ENCODE peak calls at places on chromosomes 11 and 22, in six cellular contexts. One of them, this sample, is unnamed.

GRCh38 chr22:30212996-30213441 is 33.5 kb downstream of the LIF start:
- DNase-seq in IMR-90: no peak
- DNase-seq in ascending aorta: no peak
- DNase-seq in AG10803: peak
- DNase-seq in endodermal cell: no peak
- DNase-seq in AG09309: no peak
- DNase-seq in this sample: peak

GRCh38 chr11:12140186-12140938 is 30.0 kb downstream of the MICAL2 start:
- DNase-seq in IMR-90: peak
- DNase-seq in ascending aorta: no peak
- DNase-seq in AG10803: no peak
- DNase-seq in endodermal cell: no peak
- DNase-seq in AG09309: no peak
- DNase-seq in this sample: no peak

GRCh38 chr11:61004841-61005240 is 33.4 kb downstream of the CD6 start:
- DNase-seq in IMR-90: no peak
- DNase-seq in ascending aorta: no peak
- DNase-seq in AG10803: no peak
- DNase-seq in endodermal cell: no peak
- DNase-seq in AG09309: no peak
- DNase-seq in this sample: peak

GRCh38 chr11:128412847-128413791 is 174.2 kb downstream of the ETS1 start:
- DNase-seq in IMR-90: peak
- DNase-seq in ascending aorta: no peak
- DNase-seq in AG10803: no peak
- DNase-seq in endodermal cell: no peak
- DNase-seq in AG09309: no peak
- DNase-seq in this sample: no peak

GRCh38 chr11:123564225-123564624 is 90.2 kb downstream of the SCN3B start:
- DNase-seq in IMR-90: no peak
- DNase-seq in ascending aorta: no peak
- DNase-seq in AG10803: no peak
- DNase-seq in endodermal cell: no peak
- DNase-seq in AG09309: no peak
- DNase-seq in this sample: no peak

GRCh38 chr11:36030707-36031365 is 87.0 kb downstream of the LDLRAD3 start:
- DNase-seq in IMR-90: peak
- DNase-seq in ascending aorta: no peak
- DNase-seq in AG10803: peak
- DNase-seq in endodermal cell: no peak
- DNase-seq in AG09309: peak
- DNase-seq in this sample: peak

GRCh38 chr11:125494987-125495725 is 909 bp downstream of the FEZ1 start:
- DNase-seq in IMR-90: peak
- DNase-seq in ascending aorta: peak
- DNase-seq in AG10803: peak
- DNase-seq in endodermal cell: peak
- DNase-seq in AG09309: no peak
- DNase-seq in this sample: peak

GRCh38 chr22:49905465-49905864 is 12.8 kb downstream of the ALG12 start:
- DNase-seq in IMR-90: no peak
- DNase-seq in ascending aorta: no peak
- DNase-seq in AG10803: no peak
- DNase-seq in endodermal cell: peak
- DNase-seq in AG09309: no peak
- DNase-seq in this sample: no peak

GRCh38 chr22:37135023-37135422 is 14.7 kb downstream of the IL2RB start:
- DNase-seq in IMR-90: no peak
- DNase-seq in ascending aorta: no peak
- DNase-seq in AG10803: no peak
- DNase-seq in endodermal cell: no peak
- DNase-seq in AG09309: no peak
- DNase-seq in this sample: no peak

GRCh38 chr11:46710821-46711269 is 8.2 kb upstream of the F2 start:
- DNase-seq in IMR-90: peak
- DNase-seq in ascending aorta: peak
- DNase-seq in AG10803: peak
- DNase-seq in endodermal cell: no peak
- DNase-seq in AG09309: peak
- DNase-seq in this sample: peak

GRCh38 chr11:65503923-65504670 is 5.3 kb downstream of the MALAT1 start:
- DNase-seq in IMR-90: peak
- DNase-seq in ascending aorta: no peak
- DNase-seq in AG10803: peak
- DNase-seq in endodermal cell: peak
- DNase-seq in AG09309: no peak
- DNase-seq in this sample: peak

GRCh38 chr11:1446623-1447022 is 40.0 kb downstream of the MOB2 start:
- DNase-seq in IMR-90: no peak
- DNase-seq in ascending aorta: no peak
- DNase-seq in AG10803: no peak
- DNase-seq in endodermal cell: no peak
- DNase-seq in AG09309: no peak
- DNase-seq in this sample: no peak

GRCh38 chr11:117818036-117818858 is 6.3 kb downstream of the FXYD2 start:
- DNase-seq in IMR-90: peak
- DNase-seq in ascending aorta: no peak
- DNase-seq in AG10803: no peak
- DNase-seq in endodermal cell: no peak
- DNase-seq in AG09309: no peak
- DNase-seq in this sample: peak

GRCh38 chr11:76919467-76919866 is 58.7 kb downstream of the ACER3 start:
- DNase-seq in IMR-90: no peak
- DNase-seq in ascending aorta: no peak
- DNase-seq in AG10803: no peak
- DNase-seq in endodermal cell: no peak
- DNase-seq in AG09309: no peak
- DNase-seq in this sample: no peak
- TF ChIP-seq CTCF in IMR-90: no peak
- TF ChIP-seq CTCF in ascending aorta: no peak
- TF ChIP-seq CTCF in AG10803: no peak
- TF ChIP-seq CTCF in endodermal cell: no peak
- TF ChIP-seq CTCF in AG09309: no peak
- TF ChIP-seq CTCF in this sample: no peak

DNA sequence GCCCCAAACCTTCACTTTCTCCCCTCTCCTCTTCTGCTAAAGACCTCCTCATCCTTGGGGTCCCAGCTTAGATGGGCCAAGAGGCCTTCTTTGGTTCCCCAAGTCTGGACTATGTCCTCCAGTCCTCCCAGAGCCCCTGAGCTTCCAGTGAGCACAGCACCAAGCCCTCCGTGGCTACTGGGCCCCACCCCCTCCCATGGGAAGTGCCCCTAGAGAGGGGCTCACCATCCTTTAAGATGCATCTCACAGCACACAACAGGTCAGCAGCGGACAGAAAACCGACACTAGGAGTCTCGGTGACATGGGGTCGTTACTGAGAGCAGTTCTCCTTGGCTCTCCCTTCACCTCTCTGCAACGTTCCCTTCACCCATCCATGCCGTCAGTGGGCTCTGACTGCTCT is 2.7 kb downstream of the LRRC32 start:
- DNase-seq in IMR-90: no peak
- DNase-seq in ascending aorta: no peak
- DNase-seq in AG10803: no peak
- DNase-seq in endodermal cell: peak
- DNase-seq in AG09309: no peak
- DNase-seq in this sample: no peak
- H3K4me3 ChIP-seq in IMR-90: no peak
- H3K4me3 ChIP-seq in ascending aorta: peak
- H3K4me3 ChIP-seq in AG10803: no peak
- H3K4me3 ChIP-seq in endodermal cell: no peak
- H3K4me3 ChIP-seq in AG09309: no peak
- H3K4me3 ChIP-seq in this sample: peak

GRCh38 chr22:17009640-17010291 is 1.7 kb upstream of the GAB4 start:
- DNase-seq in IMR-90: no peak
- DNase-seq in ascending aorta: no peak
- DNase-seq in AG10803: no peak
- DNase-seq in endodermal cell: peak
- DNase-seq in AG09309: no peak
- DNase-seq in this sample: no peak
- TF ChIP-seq CTCF in IMR-90: no peak
- TF ChIP-seq CTCF in ascending aorta: no peak
- TF ChIP-seq CTCF in AG10803: no peak
- TF ChIP-seq CTCF in endodermal cell: peak
- TF ChIP-seq CTCF in AG09309: no peak
- TF ChIP-seq CTCF in this sample: no peak

GRCh38 chr11:29564501-29564900 is 452.3 kb downstream of the KCNA4 start:
- DNase-seq in IMR-90: no peak
- DNase-seq in ascending aorta: no peak
- DNase-seq in AG10803: no peak
- DNase-seq in endodermal cell: no peak
- DNase-seq in AG09309: no peak
- DNase-seq in this sample: no peak
- H3K4me3 ChIP-seq in IMR-90: no peak
- H3K4me3 ChIP-seq in ascending aorta: no peak
- H3K4me3 ChIP-seq in AG10803: no peak
- H3K4me3 ChIP-seq in endodermal cell: no peak
- H3K4me3 ChIP-seq in AG09309: no peak
- H3K4me3 ChIP-seq in this sample: no peak

GRCh38 chr11:133619973-133620372 is 87.7 kb upstream of the OPCML start:
- DNase-seq in IMR-90: no peak
- DNase-seq in ascending aorta: no peak
- DNase-seq in AG10803: no peak
- DNase-seq in endodermal cell: no peak
- DNase-seq in AG09309: no peak
- DNase-seq in this sample: no peak
- TF ChIP-seq CTCF in IMR-90: no peak
- TF ChIP-seq CTCF in ascending aorta: no peak
- TF ChIP-seq CTCF in AG10803: no peak
- TF ChIP-seq CTCF in endodermal cell: peak
- TF ChIP-seq CTCF in AG09309: no peak
- TF ChIP-seq CTCF in this sample: no peak

DNA sequence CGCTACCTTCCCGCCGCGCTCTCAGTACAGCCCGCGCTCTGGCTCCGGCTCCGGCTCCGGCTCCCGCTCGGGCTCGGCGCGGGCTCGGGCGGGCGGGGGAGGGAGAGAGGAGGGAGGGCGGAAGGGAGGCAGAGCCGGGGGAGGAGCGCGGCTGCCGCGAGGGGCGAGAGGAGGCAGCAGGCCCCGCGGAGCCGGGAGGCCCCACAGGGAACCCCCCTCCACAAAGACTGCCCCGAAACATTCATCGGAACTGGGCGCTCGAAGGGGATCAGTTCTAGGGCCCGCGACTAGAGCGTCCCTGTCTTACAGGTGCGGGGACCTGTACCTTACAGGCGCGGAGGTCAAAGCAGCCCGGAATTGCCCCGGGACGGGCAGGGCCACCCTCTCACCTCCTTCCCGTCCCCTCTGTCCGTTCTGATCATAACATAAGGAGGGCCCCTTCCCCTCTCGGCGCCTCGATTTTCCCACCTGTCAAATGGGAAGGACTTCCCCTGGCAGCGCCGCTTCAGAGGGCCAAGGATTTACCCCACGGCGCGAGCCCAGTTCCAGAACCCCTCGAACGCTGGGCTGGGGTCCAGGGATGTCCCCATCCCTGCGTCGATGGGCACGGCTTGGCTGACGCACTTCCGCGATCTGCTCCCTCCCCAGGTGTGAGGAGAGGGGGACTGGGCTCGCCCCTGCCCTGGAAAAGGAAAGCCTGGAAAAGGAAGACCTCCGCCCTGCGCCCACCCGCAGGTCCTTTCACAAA is at the start of gene SHISA8:
- DNase-seq in IMR-90: peak
- DNase-seq in ascending aorta: no peak
- DNase-seq in AG10803: peak
- DNase-seq in endodermal cell: peak
- DNase-seq in AG09309: no peak
- DNase-seq in this sample: peak
- H3K4me3 ChIP-seq in IMR-90: no peak
- H3K4me3 ChIP-seq in ascending aorta: peak
- H3K4me3 ChIP-seq in AG10803: no peak
- H3K4me3 ChIP-seq in endodermal cell: peak
- H3K4me3 ChIP-seq in AG09309: no peak
- H3K4me3 ChIP-seq in this sample: no peak